ENCODE peak calls at places on chromosomes 13 and 19, in six cellular contexts. F, G, H, Q, P and W are unnamed samples.

GRCh38 chr19:51296331-51297093 is 14.9 kb upstream of the IGLON5 start:
- DNase-seq in F (peak; percentile 32), G (no peak), H (no peak), Q (peak; percentile 58), P (no peak), W (no peak)

GRCh38 chr19:50349277-50350057 is 16.0 kb downstream of the NAPSA start:
- DNase-seq in F (no peak), G (no peak), H (no peak), Q (no peak), P (no peak), W (no peak)

GRCh38 chr19:33242911-33243310 is 17.3 kb upstream of the SLC7A10 start:
- DNase-seq in F (no peak), G (no peak), H (no peak), Q (no peak), P (no peak), W (no peak)

GRCh38 chr19:1622541-1622940 is 17.3 kb upstream of the UQCR11 start:
- DNase-seq in F (no peak), G (no peak), H (no peak), Q (no peak), P (no peak), W (no peak)

GRCh38 chr19:39112338-39112890 is 13.2 kb upstream of the PAK4 start:
- DNase-seq in F (no peak), G (no peak), H (no peak), Q (no peak), P (no peak), W (no peak)

GRCh38 chr13:110103479-110103878 is 203.5 kb downstream of the COL4A1 start:
- DNase-seq in F (no peak), G (no peak), H (no peak), Q (no peak), P (no peak), W (no peak)

GRCh38 chr13:93476175-93476574 is 249.6 kb downstream of the GPC6 start:
- DNase-seq in F (no peak), G (no peak), H (no peak), Q (no peak), P (no peak), W (no peak)

GRCh38 chr13:84917252-84917878 is 881.9 kb downstream of the SLITRK6 start:
- DNase-seq in F (no peak), G (no peak), H (no peak), Q (peak; percentile 34), P (no peak), W (no peak)

GRCh38 chr19:39858541-39858940 is 12.4 kb upstream of the FBL start:
- DNase-seq in F (peak; percentile 87), G (no peak), H (no peak), Q (no peak), P (no peak), W (no peak)

GRCh38 chr13:30551194-30551593 is 66.5 kb upstream of the USPL1 start:
- DNase-seq in F (no peak), G (no peak), H (no peak), Q (peak; percentile 21), P (no peak), W (no peak)

GRCh38 chr19:5110546-5110945 is 141.6 kb downstream of the KDM4B start:
- DNase-seq in F (no peak), G (no peak), H (no peak), Q (no peak), P (no peak), W (no peak)

GRCh38 chr19:19524053-19524452 is 4.7 kb upstream of the YJEFN3 start:
- DNase-seq in F (no peak), G (no peak), H (no peak), Q (no peak), P (no peak), W (no peak)

GRCh38 chr13:109410868-109411267 is 375.5 kb downstream of the IRS2 start:
- DNase-seq in F (no peak), G (no peak), H (no peak), Q (no peak), P (no peak), W (no peak)

GRCh38 chr19:48646912-48647216 is 877 bp upstream of the CA11 start:
- DNase-seq in F (no peak), G (no peak), H (no peak), Q (no peak), P (no peak), W (no peak)

DNA sequence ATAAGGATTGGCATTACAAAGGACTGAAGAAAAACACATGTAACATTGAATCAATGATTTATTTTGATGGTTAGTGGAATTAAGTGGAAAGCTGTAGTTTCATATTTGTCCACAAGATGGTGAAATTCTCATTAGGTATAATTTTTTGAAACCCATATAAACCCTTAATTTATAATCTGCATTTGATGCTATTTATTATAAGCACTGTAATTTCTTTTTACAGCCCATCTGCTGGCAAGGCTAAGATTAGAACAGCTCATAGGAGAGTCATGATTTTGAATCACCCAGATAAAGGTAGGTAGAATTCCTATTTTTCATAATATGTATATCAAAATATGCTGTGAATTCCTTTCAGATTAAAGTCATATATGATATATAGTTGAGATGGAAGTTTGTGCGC is 62.2 kb downstream of the DNAJC15 start:
- DNase-seq in F (no peak), G (no peak), H (no peak), Q (peak; percentile 17), P (no peak), W (no peak)
- TF ChIP-seq CTCF in F (peak; percentile 47), G (peak; percentile 16), H (peak; percentile 54), Q (peak; percentile 79), P (peak; percentile 51), W (peak; percentile 52)

DNA sequence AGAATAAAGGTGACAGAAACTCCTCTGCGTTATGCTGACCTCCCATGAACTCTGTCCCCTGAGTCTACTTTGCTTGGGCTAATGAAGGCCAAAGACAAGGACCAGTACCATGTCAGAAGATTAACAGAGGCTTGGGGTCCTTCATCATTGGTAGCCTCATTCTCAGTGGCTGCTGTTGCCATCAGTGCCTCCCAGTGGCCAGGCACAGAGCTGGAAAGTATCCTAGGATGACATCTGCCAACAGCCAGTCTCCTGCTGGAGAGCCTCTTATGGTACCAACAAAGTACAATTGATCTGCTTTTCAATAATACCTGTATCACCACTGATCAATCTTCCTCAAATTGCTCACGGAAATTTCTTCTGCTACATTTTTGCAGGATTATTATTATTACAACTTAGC is 281.6 kb downstream of the DNAJC15 start:
- DNase-seq in F (no peak), G (no peak), H (no peak), Q (peak; percentile 18), P (no peak), W (no peak)
- TF ChIP-seq CTCF in F (peak; percentile 46), G (no peak), H (no peak), Q (peak; percentile 33), P (no peak), W (no peak)

DNA sequence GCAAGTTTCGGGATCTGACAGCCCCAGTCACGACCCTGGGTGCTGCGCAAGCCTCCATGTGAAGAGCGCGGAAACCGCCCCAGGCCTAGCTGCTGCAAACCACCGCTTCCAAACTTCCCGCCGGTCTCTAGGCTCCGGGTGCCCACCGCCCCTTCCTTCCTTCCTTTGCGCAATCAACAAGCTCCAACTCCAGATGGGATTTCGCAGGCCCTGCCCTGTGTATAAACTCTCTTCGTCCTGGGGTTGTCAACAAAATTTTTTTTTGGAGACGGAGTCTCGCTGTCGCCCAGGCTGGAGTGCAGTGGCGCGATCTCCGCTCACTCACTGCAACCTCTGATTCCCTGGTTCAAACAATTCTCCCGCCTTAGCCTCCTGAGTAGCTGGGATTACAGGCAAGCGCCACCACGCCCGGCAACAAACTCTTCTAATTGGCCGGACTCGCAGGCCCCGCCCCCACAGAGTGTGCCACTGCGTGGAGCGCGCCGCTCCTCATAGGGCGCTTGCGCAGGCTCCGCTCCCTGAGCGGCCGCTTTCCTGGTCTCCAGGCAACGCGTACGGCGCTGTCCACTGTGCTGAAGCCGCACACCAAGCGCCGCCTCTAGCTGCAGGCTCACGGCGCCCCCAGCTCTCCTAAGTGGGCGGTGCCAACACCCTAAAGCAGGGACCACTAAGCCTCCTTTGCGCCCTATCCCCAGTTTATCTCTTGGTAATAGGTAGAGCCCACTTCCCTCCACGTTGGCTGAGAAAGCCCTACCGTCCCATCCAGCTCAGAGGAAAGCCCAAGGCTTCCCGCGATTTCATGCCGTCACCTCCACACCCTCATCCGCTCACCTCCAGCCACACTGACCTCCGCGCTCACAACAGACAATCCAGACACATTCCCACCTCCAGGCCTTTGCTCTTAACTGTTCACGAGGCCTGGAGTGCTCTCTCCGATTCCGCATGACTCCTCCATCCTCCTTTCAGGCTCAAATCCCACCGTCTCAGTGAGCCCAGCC is 5.5 kb upstream of the QTRT1 start:
- DNase-seq in F (peak; percentile 98), G (peak; percentile 93), H (peak; percentile 96), Q (peak; percentile 95), P (peak; percentile 85), W (peak; percentile 94)
- TF ChIP-seq CTCF in F (no peak), G (no peak), H (no peak), Q (no peak), P (no peak), W (no peak)

GRCh38 chr19:16289594-16289993 is 35.0 kb upstream of the KLF2 start:
- DNase-seq in F (no peak), G (no peak), H (no peak), Q (no peak), P (no peak), W (no peak)

GRCh38 chr19:16295071-16295470 is 29.6 kb upstream of the KLF2 start:
- DNase-seq in F (no peak), G (no peak), H (no peak), Q (no peak), P (no peak), W (no peak)

GRCh38 chr19:16293133-16294085 is 31.2 kb upstream of the KLF2 start:
- DNase-seq in F (no peak), G (peak; percentile 71), H (peak; percentile 68), Q (no peak), P (peak; percentile 87), W (peak; percentile 62)

GRCh38 chr19:16288544-16288943 is 36.1 kb upstream of the KLF2 start:
- DNase-seq in F (no peak), G (no peak), H (no peak), Q (no peak), P (no peak), W (no peak)

GRCh38 chr19:16290692-16291091 is 33.9 kb upstream of the KLF2 start:
- DNase-seq in F (no peak), G (no peak), H (no peak), Q (no peak), P (no peak), W (peak; percentile 50)
- TF ChIP-seq CTCF in F (no peak), G (no peak), H (no peak), Q (no peak), P (no peak), W (no peak)

DNA sequence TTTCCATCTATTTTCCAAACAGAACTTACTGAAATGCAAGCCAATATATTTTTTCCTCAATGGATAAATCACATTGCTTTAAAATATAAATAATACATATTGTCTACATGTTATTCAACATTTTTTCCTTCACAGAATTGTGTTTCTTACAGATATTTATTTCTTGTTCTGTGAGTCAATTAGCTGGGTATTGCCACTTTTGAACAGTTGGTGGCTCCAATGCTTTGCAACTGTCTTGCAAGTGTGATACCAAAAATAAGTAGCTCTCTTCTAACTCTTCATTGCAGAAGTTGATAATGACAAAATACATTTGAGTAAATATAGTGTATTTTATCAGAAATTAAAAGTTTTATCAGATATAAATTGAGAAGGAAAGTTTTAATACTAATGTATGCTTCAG is 17.1 kb upstream of the GPC5 start:
- DNase-seq in F (peak; percentile 30), G (no peak), H (no peak), Q (peak; percentile 14), P (no peak), W (no peak)
- TF ChIP-seq CTCF in F (peak; percentile 68), G (no peak), H (no peak), Q (peak; percentile 61), P (no peak), W (no peak)